ENCODE peak calls at places on chromosomes 11 and 22, in four cellular contexts. One of them, this sample, is unnamed.

GRCh38 chr22:22201185-22201924 is 43.2 kb upstream of the VPREB1 start:
- DNase-seq in left lung: no peak
- DNase-seq in lower leg skin: no peak
- DNase-seq in A549: peak
- DNase-seq in this sample: peak

GRCh38 chr11:64088159-64089026 is 52.7 kb downstream of the FLRT1 start:
- DNase-seq in left lung: no peak
- DNase-seq in lower leg skin: no peak
- DNase-seq in A549: peak
- DNase-seq in this sample: no peak

GRCh38 chr11:131674051-131674755 is 303.8 kb downstream of the NTM start:
- DNase-seq in left lung: peak
- DNase-seq in lower leg skin: peak
- DNase-seq in A549: peak
- DNase-seq in this sample: peak

GRCh38 chr11:100632970-100633452 is 54.1 kb upstream of the ARHGAP42 start:
- DNase-seq in left lung: peak
- DNase-seq in lower leg skin: peak
- DNase-seq in A549: no peak
- DNase-seq in this sample: peak

GRCh38 chr11:70290341-70291065 is 20.0 kb downstream of the PPFIA1 start:
- DNase-seq in left lung: no peak
- DNase-seq in lower leg skin: no peak
- DNase-seq in A549: no peak
- DNase-seq in this sample: no peak

GRCh38 chr22:30116362-30117117 is 36.3 kb downstream of the HORMAD2 start:
- DNase-seq in left lung: no peak
- DNase-seq in lower leg skin: no peak
- DNase-seq in A549: no peak
- DNase-seq in this sample: no peak

GRCh38 chr11:18890615-18891014 is 48.6 kb downstream of the MRGPRX1 start:
- DNase-seq in left lung: no peak
- DNase-seq in lower leg skin: no peak
- DNase-seq in A549: no peak
- DNase-seq in this sample: no peak

GRCh38 chr11:6574816-6575715 is 28.4 kb downstream of the RRP8 start:
- DNase-seq in left lung: no peak
- DNase-seq in lower leg skin: no peak
- DNase-seq in A549: no peak
- DNase-seq in this sample: no peak

GRCh38 chr11:69209936-69210659 is 54.4 kb downstream of the SMIM38 start:
- DNase-seq in left lung: no peak
- DNase-seq in lower leg skin: peak
- DNase-seq in A549: no peak
- DNase-seq in this sample: no peak

GRCh38 chr11:118217575-118217974 is 7.2 kb downstream of the JAML start:
- DNase-seq in left lung: no peak
- DNase-seq in lower leg skin: no peak
- DNase-seq in A549: no peak
- DNase-seq in this sample: no peak

GRCh38 chr11:38046571-38047135 is 1448.6 kb upstream of the RAG2 start:
- DNase-seq in left lung: no peak
- DNase-seq in lower leg skin: no peak
- DNase-seq in A549: no peak
- DNase-seq in this sample: no peak

GRCh38 chr11:110712643-110713468 is 619 bp upstream of the ARHGAP20 start:
- DNase-seq in left lung: peak
- DNase-seq in lower leg skin: no peak
- DNase-seq in A549: no peak
- DNase-seq in this sample: no peak

GRCh38 chr11:81174646-81175330 is 1558.9 kb downstream of the FAM181B start:
- DNase-seq in left lung: no peak
- DNase-seq in lower leg skin: no peak
- DNase-seq in A549: no peak
- DNase-seq in this sample: no peak

GRCh38 chr11:116336540-116336939 is 436.2 kb downstream of the BUD13 start:
- DNase-seq in left lung: no peak
- DNase-seq in lower leg skin: peak
- DNase-seq in A549: no peak
- DNase-seq in this sample: no peak

GRCh38 chr11:74255741-74256369 is 55.6 kb downstream of the P4HA3 start:
- DNase-seq in left lung: peak
- DNase-seq in lower leg skin: peak
- DNase-seq in A549: peak
- DNase-seq in this sample: no peak

GRCh38 chr11:472272-472671 is 22.2 kb downstream of the PTDSS2 start:
- DNase-seq in left lung: no peak
- DNase-seq in lower leg skin: no peak
- DNase-seq in A549: no peak
- DNase-seq in this sample: no peak

GRCh38 chr11:94519478-94520084 is 7.3 kb downstream of the C11orf97 start:
- DNase-seq in left lung: no peak
- DNase-seq in lower leg skin: no peak
- DNase-seq in A549: peak
- DNase-seq in this sample: no peak

GRCh38 chr11:132648841-132649240 is 883.5 kb downstream of the OPCML start:
- DNase-seq in left lung: no peak
- DNase-seq in lower leg skin: no peak
- DNase-seq in A549: no peak
- DNase-seq in this sample: no peak

GRCh38 chr11:66070604-66071325 is 693 bp downstream of the PACS1 start:
- DNase-seq in left lung: peak
- DNase-seq in lower leg skin: peak
- DNase-seq in A549: peak
- DNase-seq in this sample: peak

GRCh38 chr11:34266987-34267386 is 90.8 kb downstream of the ABTB2 start:
- DNase-seq in left lung: no peak
- DNase-seq in lower leg skin: no peak
- DNase-seq in A549: no peak
- DNase-seq in this sample: peak

GRCh38 chr11:74072286-74072685 is 63.4 kb upstream of the UCP3 start:
- DNase-seq in left lung: no peak
- DNase-seq in lower leg skin: no peak
- DNase-seq in A549: no peak
- DNase-seq in this sample: no peak

GRCh38 chr11:7437706-7438105 is 47.6 kb upstream of the OLFML1 start:
- DNase-seq in left lung: no peak
- DNase-seq in lower leg skin: no peak
- DNase-seq in A549: no peak
- DNase-seq in this sample: no peak

GRCh38 chr11:45051621-45052020 is 94.8 kb upstream of the PRDM11 start:
- DNase-seq in left lung: no peak
- DNase-seq in lower leg skin: no peak
- DNase-seq in A549: no peak
- DNase-seq in this sample: no peak

GRCh38 chr22:44544523-44545433 is 46.7 kb upstream of the RTL6 start:
- DNase-seq in left lung: no peak
- DNase-seq in lower leg skin: peak
- DNase-seq in A549: no peak
- DNase-seq in this sample: no peak

DNA sequence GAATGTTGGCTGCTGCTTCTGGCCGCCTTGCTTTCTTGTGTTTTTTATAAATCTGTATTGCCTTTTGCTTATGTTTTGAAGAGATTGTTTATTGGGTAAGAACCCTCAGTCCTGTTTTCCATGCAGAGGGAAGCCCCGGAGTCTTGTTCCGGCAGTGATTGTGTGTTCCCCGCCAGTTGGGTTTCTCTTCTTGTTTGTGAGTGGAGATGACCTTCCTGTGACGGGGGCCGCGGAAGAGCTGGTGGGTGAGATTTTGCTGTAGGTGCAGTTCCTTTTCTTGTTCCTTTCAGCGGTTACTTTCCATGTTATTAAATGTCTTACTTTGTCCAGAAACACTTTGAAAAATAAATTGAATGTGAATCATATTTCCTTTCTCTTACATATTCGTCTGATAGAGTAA is 8.3 kb downstream of the TBC1D22A start:
- DNase-seq in left lung: no peak
- DNase-seq in lower leg skin: no peak
- DNase-seq in A549: no peak
- DNase-seq in this sample: no peak
- H3K4me3 ChIP-seq in left lung: no peak
- H3K4me3 ChIP-seq in lower leg skin: no peak
- H3K4me3 ChIP-seq in A549: no peak
- H3K4me3 ChIP-seq in this sample: no peak

DNA sequence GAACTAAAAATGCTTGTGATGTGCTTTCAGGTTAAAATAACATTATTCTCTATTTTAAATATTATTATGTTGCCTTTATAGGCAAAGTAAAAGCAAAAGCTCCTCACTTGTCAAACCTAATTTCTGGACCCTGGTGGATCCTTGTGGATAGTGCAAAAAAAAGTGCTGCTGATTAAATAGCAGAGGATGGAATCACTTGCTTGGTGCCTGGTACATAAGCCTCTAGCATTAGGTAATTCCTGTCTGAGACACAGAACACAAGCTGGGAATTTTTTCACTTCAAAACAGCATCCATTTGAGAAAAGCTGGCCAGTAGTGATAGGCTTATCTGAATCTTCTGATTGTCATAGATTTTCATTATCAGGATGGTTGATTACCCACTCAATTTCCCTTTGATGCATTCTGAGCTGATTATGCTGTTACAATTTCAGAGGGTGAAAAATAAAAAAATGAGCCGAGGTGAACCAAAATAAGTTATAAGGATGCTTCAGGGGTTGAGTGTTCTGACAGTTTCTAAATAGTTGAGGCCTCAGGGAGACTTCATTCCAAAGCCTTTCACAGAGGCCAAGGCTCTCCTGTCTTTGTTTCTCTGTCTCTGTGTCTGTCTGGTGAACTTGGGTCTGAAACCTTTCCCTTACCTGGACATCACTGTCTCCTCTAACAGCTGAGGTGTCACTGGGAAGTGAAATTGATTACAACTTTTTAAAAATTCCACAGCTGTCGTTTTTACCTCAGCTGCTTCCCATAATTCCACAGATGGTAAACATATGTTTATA is 242.8 kb downstream of the NELL1 start:
- DNase-seq in left lung: no peak
- DNase-seq in lower leg skin: no peak
- DNase-seq in A549: no peak
- DNase-seq in this sample: no peak
- TF ChIP-seq CTCF in left lung: no peak
- TF ChIP-seq CTCF in lower leg skin: no peak
- TF ChIP-seq CTCF in A549: no peak
- TF ChIP-seq CTCF in this sample: no peak

GRCh38 chr11:48019230-48019584 is 38.8 kb downstream of the PTPRJ start:
- DNase-seq in left lung: no peak
- DNase-seq in lower leg skin: no peak
- DNase-seq in A549: no peak
- DNase-seq in this sample: no peak
- H3K4me3 ChIP-seq in left lung: no peak
- H3K4me3 ChIP-seq in lower leg skin: no peak
- H3K4me3 ChIP-seq in A549: no peak
- H3K4me3 ChIP-seq in this sample: no peak

GRCh38 chr22:38230108-38230825 is 28.5 kb downstream of the MAFF start:
- DNase-seq in left lung: peak
- DNase-seq in lower leg skin: peak
- DNase-seq in A549: no peak
- DNase-seq in this sample: peak
- TF ChIP-seq CTCF in left lung: no peak
- TF ChIP-seq CTCF in lower leg skin: no peak
- TF ChIP-seq CTCF in A549: no peak
- TF ChIP-seq CTCF in this sample: peak

GRCh38 chr22:43001271-43002197 is 13.4 kb downstream of the PACSIN2 start:
- DNase-seq in left lung: no peak
- DNase-seq in lower leg skin: no peak
- DNase-seq in A549: no peak
- DNase-seq in this sample: no peak
- H3K4me3 ChIP-seq in left lung: no peak
- H3K4me3 ChIP-seq in lower leg skin: no peak
- H3K4me3 ChIP-seq in A549: peak
- H3K4me3 ChIP-seq in this sample: no peak

DNA sequence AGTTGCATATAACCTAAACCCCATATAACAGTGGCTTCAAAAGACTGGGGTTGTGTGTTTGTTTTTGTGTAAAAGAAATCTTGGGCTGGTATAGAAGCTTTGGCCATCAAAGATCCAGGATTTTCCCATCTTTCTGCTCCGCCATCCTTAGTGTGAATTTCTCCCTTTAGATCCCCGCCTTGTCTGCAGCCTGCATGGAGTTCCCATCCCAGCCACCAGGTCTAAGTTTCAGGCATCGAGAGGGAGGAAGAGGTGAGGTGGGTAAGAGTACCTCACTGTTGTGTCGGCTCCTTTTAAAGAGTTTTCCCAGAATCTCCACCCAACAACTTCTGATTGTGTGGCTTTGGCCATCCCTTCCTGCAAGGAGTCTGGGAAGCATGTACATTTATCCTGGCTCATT is 195.5 kb upstream of the SORL1-AS1 start:
- DNase-seq in left lung: no peak
- DNase-seq in lower leg skin: no peak
- DNase-seq in A549: no peak
- DNase-seq in this sample: no peak
- TF ChIP-seq CTCF in left lung: no peak
- TF ChIP-seq CTCF in lower leg skin: no peak
- TF ChIP-seq CTCF in A549: no peak
- TF ChIP-seq CTCF in this sample: no peak

GRCh38 chr11:28559497-28559896 is 451.3 kb downstream of the METTL15 start:
- DNase-seq in left lung: no peak
- DNase-seq in lower leg skin: no peak
- DNase-seq in A549: no peak
- DNase-seq in this sample: no peak
- H3K4me3 ChIP-seq in left lung: no peak
- H3K4me3 ChIP-seq in lower leg skin: no peak
- H3K4me3 ChIP-seq in A549: no peak
- H3K4me3 ChIP-seq in this sample: no peak

DNA sequence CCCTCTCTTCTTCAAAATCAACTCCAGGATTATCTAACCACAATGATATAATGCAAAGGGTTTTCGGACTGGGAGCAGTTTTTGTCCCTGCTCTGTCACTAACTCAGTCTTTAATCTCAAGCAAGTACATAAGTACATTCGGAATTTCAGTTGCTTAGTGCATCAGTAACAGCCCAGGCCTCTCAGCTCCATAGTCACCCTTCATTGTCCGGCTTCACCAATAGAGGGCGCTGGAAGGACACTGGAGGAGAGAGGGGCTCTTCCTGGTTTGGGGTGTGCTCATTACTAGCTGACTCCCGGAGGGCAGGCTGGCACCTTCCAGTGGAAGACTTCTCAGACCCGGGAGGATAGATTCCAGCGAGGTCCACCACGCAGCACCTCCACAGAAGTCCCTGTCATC is 90.4 kb upstream of the PDGFD start:
- DNase-seq in left lung: no peak
- DNase-seq in lower leg skin: no peak
- DNase-seq in A549: no peak
- DNase-seq in this sample: no peak
- TF ChIP-seq CTCF in left lung: peak
- TF ChIP-seq CTCF in lower leg skin: no peak
- TF ChIP-seq CTCF in A549: no peak
- TF ChIP-seq CTCF in this sample: peak